ENCODE peak calls at places on chromosomes 12 and 14, in seven cellular contexts. I is OCI-M1; M is hypothalamus; S is activated naive CD4-positive, alpha-beta T cell; F is activated gamma-delta T cell treated with Interleukin-2 at 50 U/mL for 16 hours; Q is AG09309; X is cardiac fibroblast. W is an unnamed sample.

GRCh38 chr14:99531221-99532096 is 50.2 kb downstream of the CCNK start:
- DNase-seq in X (peak), I (no peak), S (no peak), F (no peak), Q (no peak), M (no peak), W (no peak)

GRCh38 chr14:64465856-64466554 is 706 bp downstream of the AKAP5 start:
- DNase-seq in X (peak), Q (peak), S (no peak), I (peak), F (no peak), M (no peak), W (no peak)

GRCh38 chr12:55724226-55724939 is 4.2 kb downstream of the RDH5 start:
- DNase-seq in M (peak), X (peak), Q (no peak), S (peak), F (peak), I (peak), W (peak)

GRCh38 chr14:55448146-55448614 is 7.8 kb upstream of the TBPL2 start:
- DNase-seq in M (no peak), Q (peak), S (no peak), I (no peak), F (no peak), X (peak), W (no peak)

GRCh38 chr12:44858456-44858855 is 17.7 kb downstream of the NELL2 start:
- DNase-seq in S (no peak), Q (no peak), X (no peak), I (no peak), F (no peak), M (no peak), W (no peak)

GRCh38 chr14:54577977-54578376 is 11.0 kb downstream of the SAMD4A start:
- DNase-seq in S (no peak), X (no peak), Q (no peak), F (no peak), M (no peak), I (no peak), W (no peak)

GRCh38 chr14:36020120-36021029 is 156.1 kb downstream of the PTCSC3 start:
- DNase-seq in Q (no peak), F (no peak), S (no peak), X (no peak), M (no peak), I (no peak), W (no peak)

GRCh38 chr12:56990648-56991318 is 15.6 kb downstream of the ZBTB39 start:
- DNase-seq in S (no peak), I (peak), M (no peak), F (no peak), Q (no peak), X (no peak), W (no peak)

GRCh38 chr12:78585132-78585531 is 279.4 kb upstream of the SYT1 start:
- DNase-seq in X (no peak), M (no peak), F (no peak), Q (no peak), I (peak), S (no peak), W (no peak)

W was measured in naive B cell.